ENCODE peak calls at places on chromosomes 12 and 14, in five cellular contexts. K is NCI-H1417; V is natural killer cell treated with Interleukin-12 subunit alpha and Interleukin-12 subunit beta and Interleukin-15 and Interleukin-18, amount 100 ng/mL, for 72 hours; M is ACHN; O is GM04504. I is an unnamed sample.

GRCh38 chr12:94266796-94267529 is 118.6 kb downstream of the PLXNC1 start:
- DNase-seq in K (no peak), V (no peak), M (no peak), O (peak; percentile 88), I (no peak)

GRCh38 chr14:88146881-88147649 is 142.1 kb downstream of the GPR65 start:
- DNase-seq in K (no peak), V (no peak), M (no peak), O (no peak), I (no peak)

GRCh38 chr12:16389594-16389993 is 42.1 kb downstream of the MGST1 start:
- DNase-seq in K (no peak), V (no peak), M (peak; percentile 24), O (peak; percentile 20), I (no peak)

GRCh38 chr12:121872546-121873223 is 14.0 kb upstream of the HPD start:
- DNase-seq in K (no peak), V (no peak), M (no peak), O (peak; percentile 85), I (peak; percentile 11)

GRCh38 chr14:99125113-99125512 is 146.9 kb downstream of the BCL11B start:
- DNase-seq in K (no peak), V (no peak), M (no peak), O (no peak), I (no peak)

GRCh38 chr14:89418976-89419375 is 1.9 kb upstream of the FOXN3 start:
- DNase-seq in K (no peak), V (peak; percentile 69), M (no peak), O (no peak), I (no peak)

GRCh38 chr12:131363841-131364425 is 347.0 kb upstream of the SFSWAP start:
- DNase-seq in K (no peak), V (no peak), M (no peak), O (no peak), I (no peak)

GRCh38 chr12:21849878-21850277 is 75.4 kb upstream of the KCNJ8 start:
- DNase-seq in K (no peak), V (no peak), M (peak; percentile 48), O (no peak), I (no peak)

GRCh38 chr12:6964605-6965025 is 5.8 kb downstream of the PHB2 start:
- DNase-seq in K (no peak), V (no peak), M (no peak), O (no peak), I (no peak)

GRCh38 chr12:88142610-88142991 is 494 bp downstream of the TMTC3 start:
- DNase-seq in K (peak; percentile 80), V (no peak), M (peak; percentile 14), O (no peak), I (no peak)

GRCh38 chr12:19220861-19221466 is 91.4 kb downstream of the PLEKHA5 start:
- DNase-seq in K (no peak), V (no peak), M (no peak), O (no peak), I (no peak)